ENCODE peak calls at places on chromosomes 12 and 14, in four cellular contexts. H is DND-41, C is neuronal stem cell, W is astrocyte. T is an unnamed sample.
A peak's percentile ranks its signal among the peaks of the same experiment; 100 is the strongest.

GRCh38 chr12:93186131-93186530 is 191.6 kb upstream of the NUDT4 start:
- DNase-seq in H (no peak), C (no peak), W (no peak), T (no peak)

GRCh38 chr12:22715254-22715653 is 90.3 kb downstream of the ETNK1 start:
- DNase-seq in H (no peak), C (no peak), W (no peak), T (no peak)

GRCh38 chr12:46442723-46443122 is 70.2 kb upstream of the SLC38A2 start:
- DNase-seq in H (no peak), C (no peak), W (no peak), T (no peak)

GRCh38 chr14:105180598-105181528 is at the start of gene NUDT14:
- DNase-seq in H (peak; percentile 24), C (no peak), W (no peak), T (no peak)

GRCh38 chr14:60183724-60184596 is 18.8 kb upstream of the DHRS7 start:
- DNase-seq in H (peak; percentile 26), C (peak; percentile 56), W (peak; percentile 46), T (peak; percentile 76)

GRCh38 chr12:1797011-1797901 is 23.1 kb upstream of the LRTM2 start:
- DNase-seq in H (no peak), C (no peak), W (no peak), T (no peak)

GRCh38 chr12:111451649-111452129 is 46.0 kb downstream of the SH2B3 start:
- DNase-seq in H (no peak), C (peak; percentile 23), W (no peak), T (peak; percentile 56)

GRCh38 chr12:105738036-105738435 is 400.7 kb downstream of the NUAK1 start:
- DNase-seq in H (no peak), C (no peak), W (peak; percentile 59), T (no peak)

GRCh38 chr12:104415308-104415980 is 41.3 kb upstream of the CHST11 start:
- DNase-seq in H (no peak), C (no peak), W (no peak), T (no peak)

GRCh38 chr14:97523936-97524335 is 726.8 kb downstream of the VRK1 start:
- DNase-seq in H (no peak), C (no peak), W (peak; percentile 1), T (no peak)
- H3K9ac ChIP-seq in H (no peak overlapping the region), C (no peak overlapping the region), W (no peak overlapping the region), T (no peak overlapping the region)

GRCh38 chr14:55126932-55127490 is 2.0 kb upstream of the LGALS3 start:
- DNase-seq in H (no peak), C (no peak), W (no peak), T (no peak)

GRCh38 chr14:55128386-55129085 is 516 bp upstream of the LGALS3 start:
- DNase-seq in H (no peak), C (no peak), W (no peak), T (no peak)

GRCh38 chr14:55129086-55129427 is at the start of gene LGALS3:
- DNase-seq in H (no peak), C (peak; percentile 37), W (no peak), T (no peak)

GRCh38 chr14:55126089-55126488 is 3.0 kb upstream of the LGALS3 start:
- DNase-seq in H (no peak), C (no peak), W (no peak), T (no peak)

DNA sequence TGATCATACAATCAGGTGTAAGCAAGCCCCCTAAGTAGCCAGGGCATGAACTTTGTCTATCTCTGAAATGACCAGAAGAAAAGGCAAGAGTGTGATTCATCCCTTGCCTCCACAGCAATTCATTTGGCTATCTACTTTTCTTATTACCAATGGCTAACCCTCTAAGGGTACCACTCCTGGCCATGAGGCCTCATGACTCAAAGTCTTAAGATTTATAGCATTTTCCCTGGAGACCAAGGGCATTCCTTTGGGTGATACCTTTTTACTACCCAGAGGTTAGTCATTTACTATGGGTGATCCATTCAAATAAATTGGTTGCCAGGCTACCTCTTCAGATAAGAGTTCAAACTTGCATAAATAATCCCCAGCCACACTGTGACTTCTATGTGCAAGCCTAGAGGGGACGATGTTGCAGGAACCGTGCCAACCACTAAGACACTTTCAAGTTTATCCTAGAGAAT is 1.5 kb upstream of the LGALS3 start:
- DNase-seq in H (no peak), C (no peak), W (peak; percentile 78), T (no peak)
- H3K27ac ChIP-seq in H (no peak overlapping the region), C (no peak overlapping the region), W (no peak overlapping the region), T (no peak overlapping the region)

GRCh38 chr12:54948171-54948570 is 36.4 kb downstream of the TESPA1 start:
- DNase-seq in H (no peak), C (no peak), W (no peak), T (no peak)
- H3K36me3 ChIP-seq in H (peaks cover 29% of the 10 kb centered on the region), C (no peaks in the 10 kb centered on the region), W (no peaks in the 10 kb centered on the region), T (no peaks in the 10 kb centered on the region)

GRCh38 chr12:130119241-130119861 is 42.9 kb upstream of the FZD10 start:
- DNase-seq in H (no peak), C (no peak), W (no peak), T (no peak)
- H3K9ac ChIP-seq in H (no peak overlapping the region), C (no peak overlapping the region), W (no peak overlapping the region), T (no peak overlapping the region)

DNA sequence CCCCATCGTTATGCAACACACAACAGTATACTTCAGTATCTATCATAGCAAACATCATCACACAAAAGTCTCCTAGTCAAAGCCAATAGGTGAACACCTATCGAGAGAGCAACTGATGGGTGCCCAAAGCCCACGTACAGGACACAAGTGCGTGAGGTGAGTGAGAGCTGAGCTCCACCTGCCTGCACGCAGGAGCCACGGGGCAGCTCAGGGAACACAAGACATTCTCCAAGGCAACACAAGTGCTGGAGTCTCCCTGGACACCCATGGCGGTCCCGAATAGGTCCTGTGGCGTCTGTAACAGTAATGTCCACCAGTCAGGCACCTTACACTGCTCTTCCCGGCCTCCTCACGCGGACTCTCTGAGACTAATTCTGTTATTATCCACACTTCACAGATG is 44.3 kb downstream of the CDC42BPB start:
- DNase-seq in H (no peak), C (no peak), W (no peak), T (no peak)
- H3K27ac ChIP-seq in H (no peak overlapping the region), C (no peak overlapping the region), W (no peak overlapping the region), T (no peak overlapping the region)

GRCh38 chr12:109559601-109560000 is 13.7 kb downstream of the MMAB start:
- DNase-seq in H (no peak), C (no peak), W (no peak), T (no peak)
- H3K36me3 ChIP-seq in H (peaks cover 37% of the 10 kb centered on the region), C (peaks cover 87% of the 10 kb centered on the region), W (peaks cover 1% of the 10 kb centered on the region), T (peaks cover 18% of the 10 kb centered on the region)

GRCh38 chr12:69470189-69471094 is at the start of gene FRS2:
- DNase-seq in H (peak; percentile 93), C (peak; percentile 85), W (peak; percentile 80), T (no peak)
- H3K9ac ChIP-seq in H (peak within 1 kb of the TSS; percentile 94), C (peak within 1 kb of the TSS; percentile 98), W (peak within 1 kb of the TSS; percentile 97), T (peak within 1 kb of the TSS; percentile 97)

GRCh38 chr12:124527861-124528561 is 39.4 kb downstream of the NCOR2 start:
- DNase-seq in H (no peak), C (no peak), W (no peak), T (peak; percentile 89)
- H3K27ac ChIP-seq in H (no peak overlapping the region), C (no peak overlapping the region), W (peak overlapping the region; percentile 40), T (peak overlapping the region; percentile 81)

GRCh38 chr14:30630248-30630647 is 8.1 kb downstream of the SCFD1 start:
- DNase-seq in H (no peak), C (no peak), W (no peak), T (no peak)
- H3K36me3 ChIP-seq in H (peaks cover 37% of the 10 kb centered on the region), C (peaks cover 76% of the 10 kb centered on the region), W (peaks cover 21% of the 10 kb centered on the region), T (peaks cover 35% of the 10 kb centered on the region)

T was measured in SK-N-MC.